ENCODE peak calls at places on chromosomes 11 and 22, in nine cellular contexts. Z, K, W, I, O, A, M, X and D are unnamed samples.

GRCh38 chr11:65803797-65804492 is 17.1 kb downstream of the OVOL1 start:
- DNase-seq in Z (no peak), K (no peak), W (no peak), I (no peak), O (peak; percentile 40), A (no peak), M (no peak), X (no peak), D (no peak)

GRCh38 chr11:32229566-32230240 is 138.8 kb downstream of the RCN1 start:
- DNase-seq in Z (no peak), K (no peak), W (no peak), I (no peak), O (no peak), A (no peak), M (no peak), X (no peak), D (no peak)

GRCh38 chr11:37946155-37946766 is 1348.2 kb upstream of the RAG2 start:
- DNase-seq in Z (peak; percentile 27), K (peak; percentile 9), W (peak; percentile 4), I (no peak), O (no peak), A (peak; percentile 29), M (no peak), X (no peak), D (no peak)

GRCh38 chr22:50490531-50491308 is 4.1 kb downstream of the MIOX start:
- DNase-seq in Z (no peak), K (no peak), W (peak; percentile 33), I (no peak), O (no peak), A (no peak), M (no peak), X (no peak), D (no peak)

GRCh38 chr11:66853242-66854229 is 3.3 kb upstream of the LRFN4 start:
- DNase-seq in Z (no peak), K (no peak), W (no peak), I (no peak), O (peak; percentile 63), A (no peak), M (no peak), X (no peak), D (no peak)

GRCh38 chr22:43867839-43868652 is 5.7 kb upstream of the SULT4A1 start:
- DNase-seq in Z (peak; percentile 73), K (no peak), W (peak; percentile 68), I (peak; percentile 75), O (peak; percentile 54), A (peak; percentile 50), M (peak; percentile 42), X (no peak), D (no peak)

GRCh38 chr22:24554316-24555159 is at the start of gene GUCD1:
- DNase-seq in Z (peak; percentile 41), K (no peak), W (peak; percentile 51), I (peak; percentile 33), O (no peak), A (peak; percentile 31), M (peak; percentile 36), X (peak; percentile 63), D (no peak)

GRCh38 chr11:121467965-121468364 is 15.2 kb upstream of the SORL1-AS1 start:
- DNase-seq in Z (no peak), K (no peak), W (peak; percentile 73), I (no peak), O (no peak), A (no peak), M (peak; percentile 47), X (peak; percentile 82), D (peak; percentile 20)

GRCh38 chr11:34860518-34860917 is 55.7 kb downstream of the APIP start:
- DNase-seq in Z (no peak), K (no peak), W (no peak), I (no peak), O (no peak), A (no peak), M (no peak), X (no peak), D (no peak)

GRCh38 chr22:22909605-22910271 is 22.1 kb downstream of the IGLL5 start:
- DNase-seq in Z (no peak), K (no peak), W (no peak), I (no peak), O (no peak), A (no peak), M (no peak), X (no peak), D (no peak)

GRCh38 chr11:7514099-7514725 is 413 bp downstream of the PPFIBP2 start:
- DNase-seq in Z (no peak), K (no peak), W (peak; percentile 24), I (peak; percentile 33), O (peak; percentile 73), A (no peak), M (peak; percentile 31), X (no peak), D (peak; percentile 40)

GRCh38 chr11:116962108-116962507 is 124.7 kb upstream of the APOA1 start:
- DNase-seq in Z (peak; percentile 74), K (no peak), W (no peak), I (no peak), O (no peak), A (no peak), M (no peak), X (no peak), D (no peak)

GRCh38 chr22:28229566-28230483 is 310.8 kb upstream of the PITPNB start:
- DNase-seq in Z (peak; percentile 62), K (peak; percentile 64), W (no peak), I (no peak), O (no peak), A (no peak), M (no peak), X (no peak), D (no peak)

GRCh38 chr22:39405346-39406085 is 5.9 kb downstream of the TAB1 start:
- DNase-seq in Z (peak; percentile 65), K (no peak), W (no peak), I (no peak), O (no peak), A (no peak), M (no peak), X (no peak), D (peak; percentile 31)

GRCh38 chr11:117020873-117021564 is 77.2 kb downstream of the SIK3 start:
- DNase-seq in Z (no peak), K (no peak), W (no peak), I (no peak), O (no peak), A (no peak), M (no peak), X (no peak), D (no peak)

GRCh38 chr11:32297629-32298028 is 137.7 kb downstream of the WT1 start:
- DNase-seq in Z (peak; percentile 36), K (peak; percentile 46), W (peak; percentile 44), I (peak; percentile 45), O (no peak), A (no peak), M (peak; percentile 26), X (no peak), D (no peak)

GRCh38 chr11:2468363-2469240 is 23.8 kb downstream of the KCNQ1 start:
- DNase-seq in Z (no peak), K (no peak), W (no peak), I (no peak), O (peak; percentile 46), A (peak; percentile 21), M (no peak), X (no peak), D (no peak)

GRCh38 chr11:70066628-70067027 is 11.5 kb upstream of the ANO1 start:
- DNase-seq in Z (no peak), K (no peak), W (no peak), I (no peak), O (peak; percentile 27), A (no peak), M (no peak), X (no peak), D (no peak)

GRCh38 chr11:60129853-60130252 is 41.4 kb downstream of the MS4A2 start:
- DNase-seq in Z (no peak), K (no peak), W (no peak), I (no peak), O (no peak), A (no peak), M (peak; percentile 14), X (no peak), D (no peak)

GRCh38 chr11:5992604-5993251 is 5.9 kb upstream of the OR52L1 start:
- DNase-seq in Z (peak; percentile 7), K (peak; percentile 4), W (peak; percentile 46), I (peak; percentile 34), O (no peak), A (no peak), M (peak; percentile 8), X (no peak), D (no peak)

GRCh38 chr11:119316017-119316728 is 757 bp downstream of the MCAM start:
- DNase-seq in Z (no peak), K (no peak), W (no peak), I (no peak), O (peak; percentile 91), A (no peak), M (no peak), X (no peak), D (peak; percentile 82)

GRCh38 chr11:9820260-9820659 is 156.4 kb downstream of the SWAP70 start:
- DNase-seq in Z (no peak), K (no peak), W (no peak), I (no peak), O (no peak), A (no peak), M (no peak), X (no peak), D (no peak)

GRCh38 chr11:73760066-73760679 is 701 bp downstream of the RAB6A start:
- DNase-seq in Z (peak; percentile 11), K (peak; percentile 6), W (peak; percentile 45), I (peak; percentile 33), O (peak; percentile 82), A (peak; percentile 37), M (peak; percentile 22), X (peak; percentile 33), D (peak; percentile 70)

GRCh38 chr11:114078423-114078822 is 18.9 kb downstream of the ZBTB16 start:
- DNase-seq in Z (no peak), K (no peak), W (no peak), I (no peak), O (peak; percentile 60), A (no peak), M (no peak), X (no peak), D (no peak)

GRCh38 chr22:30868663-30869385 is 99.8 kb downstream of the MORC2 start:
- DNase-seq in Z (peak; percentile 75), K (no peak), W (no peak), I (no peak), O (peak; percentile 25), A (no peak), M (no peak), X (no peak), D (no peak)

GRCh38 chr11:34600339-34601084 is 20.4 kb upstream of the EHF start:
- DNase-seq in Z (peak; percentile 8), K (no peak), W (no peak), I (no peak), O (no peak), A (peak; percentile 87), M (no peak), X (no peak), D (no peak)

GRCh38 chr11:86910592-86910991 is 44.6 kb downstream of the FZD4 start:
- DNase-seq in Z (peak; percentile 38), K (no peak), W (no peak), I (no peak), O (no peak), A (no peak), M (no peak), X (no peak), D (no peak)

GRCh38 chr11:8793114-8793777 is 110.7 kb downstream of the RPL27A start:
- DNase-seq in Z (peak; percentile 51), K (no peak), W (no peak), I (no peak), O (no peak), A (no peak), M (no peak), X (no peak), D (no peak)

GRCh38 chr11:19605500-19606371 is 106.9 kb upstream of the NAV2 start:
- DNase-seq in Z (peak; percentile 68), K (no peak), W (no peak), I (peak; percentile 40), O (no peak), A (no peak), M (no peak), X (no peak), D (no peak)

GRCh38 chr11:75445315-75445953 is 12.4 kb upstream of the KLHL35 start:
- DNase-seq in Z (peak; percentile 41), K (no peak), W (peak; percentile 84), I (peak; percentile 83), O (peak; percentile 81), A (peak; percentile 76), M (peak; percentile 74), X (peak; percentile 85), D (peak; percentile 42)

GRCh38 chr22:32106930-32107329 is 52.2 kb downstream of the C22orf42 start:
- DNase-seq in Z (no peak), K (no peak), W (peak; percentile 25), I (peak; percentile 60), O (no peak), A (no peak), M (no peak), X (no peak), D (no peak)